ENCODE peak calls at places on chromosome 11, in ten cellular contexts. Z is iPS-NIHi11, A is HS-5, G is T1000, E is GM10248, K is osteocyte, W is GM12878, U is H1, H is IMR-90, N is cardiac fibroblast. L is an unnamed sample.

GRCh38 chr11:1782831-1783724 is 19.4 kb upstream of the CTSD start:
- DNase-seq in E (no peak), H (peak; percentile 52), W (no peak), N (no peak), U (no peak), Z (no peak), K (no peak), A (no peak), G (peak; percentile 46), L (no peak)

GRCh38 chr11:115334932-115335788 is 169.1 kb downstream of the CADM1 start:
- DNase-seq in U (no peak), H (peak; percentile 52), G (no peak), K (no peak), W (no peak), E (peak; percentile 9), N (peak; percentile 45), A (no peak), Z (peak; percentile 12), L (no peak)

GRCh38 chr11:46948378-46949131 is 12.0 kb downstream of the CSTPP1 start:
- DNase-seq in K (no peak), N (peak; percentile 66), U (no peak), A (no peak), G (peak; percentile 9), W (no peak), Z (no peak), H (peak; percentile 91), E (no peak), L (no peak)

GRCh38 chr11:66720223-66720898 is 8.7 kb downstream of the SPTBN2 start:
- DNase-seq in G (peak; percentile 17), W (no peak), K (peak; percentile 91), Z (peak; percentile 95), A (no peak), E (no peak), U (peak; percentile 81), N (peak; percentile 17), H (peak; percentile 56), L (peak; percentile 73)

GRCh38 chr11:44388828-44389645 is 79.1 kb upstream of the ALX4 start:
- DNase-seq in H (no peak), A (no peak), K (no peak), E (no peak), W (no peak), U (peak; percentile 48), G (no peak), N (peak; percentile 3), Z (no peak), L (no peak)

GRCh38 chr11:118176400-118177134 is at the start of gene SCN2B:
- DNase-seq in A (no peak), Z (peak; percentile 62), W (no peak), E (no peak), G (no peak), K (no peak), N (no peak), U (no peak), H (peak; percentile 7), L (no peak)

GRCh38 chr11:33633251-33634003 is 67.2 kb downstream of the C11orf91 start:
- DNase-seq in Z (peak; percentile 43), K (peak; percentile 53), G (peak; percentile 68), N (peak; percentile 49), E (no peak), W (no peak), H (peak; percentile 72), U (no peak), A (peak; percentile 83), L (no peak)

GRCh38 chr11:7677801-7678201 is 4.5 kb upstream of the CYB5R2 start:
- DNase-seq in W (no peak), G (no peak), E (no peak), A (peak; percentile 60), Z (no peak), H (peak; percentile 5), U (no peak), K (no peak), N (peak; percentile 26), L (no peak)

GRCh38 chr11:115409116-115409663 is 95.0 kb downstream of the CADM1 start:
- DNase-seq in K (no peak), N (no peak), A (no peak), W (no peak), H (no peak), U (no peak), G (no peak), E (no peak), Z (peak; percentile 13), L (no peak)

GRCh38 chr11:86438685-86439084 is 64.0 kb downstream of the CCDC81 start:
- DNase-seq in U (no peak), H (peak; percentile 75), N (peak; percentile 33), E (no peak), K (no peak), A (no peak), W (no peak), G (no peak), Z (no peak), L (no peak)

GRCh38 chr11:2928605-2929510 is at the start of gene PHLDA2:
- DNase-seq in U (peak; percentile 75), A (no peak), G (peak; percentile 77), W (no peak), Z (peak; percentile 83), N (peak; percentile 74), E (peak; percentile 65), K (no peak), H (peak; percentile 85), L (no peak)

L was measured in iPS DF 6.9.